ENCODE peak calls at places on chromosomes 12 and 14, in eight cellular contexts. O is spleen, U is HCT116, W is breast epithelium, B is vagina, G is prostate gland, M is upper lobe of left lung, P is suprapubic skin. Z is an unnamed sample.

GRCh38 chr12:128652136-128652751 is 171.5 kb downstream of the SLC15A4 start:
- DNase-seq in G (no peak), W (no peak), O (no peak), M (peak), P (no peak), B (no peak), U (no peak), Z (no peak)

GRCh38 chr12:67472551-67472950 is 176.0 kb upstream of the DYRK2 start:
- DNase-seq in P (no peak), W (no peak), M (no peak), G (no peak), O (no peak), U (no peak), B (no peak), Z (no peak)

GRCh38 chr12:43914391-43914790 is 78.5 kb downstream of the TMEM117 start:
- DNase-seq in U (no peak), B (no peak), M (no peak), P (no peak), O (no peak), W (no peak), G (no peak), Z (no peak)

GRCh38 chr14:63178912-63179311 is 25.3 kb upstream of the RHOJ start:
- DNase-seq in W (no peak), O (no peak), M (no peak), P (no peak), B (no peak), G (peak), U (no peak), Z (no peak)

GRCh38 chr14:72738181-72738611 is 155.7 kb downstream of the DPF3 start:
- DNase-seq in M (no peak), O (no peak), P (no peak), B (peak), U (no peak), G (no peak), W (no peak), Z (no peak)

GRCh38 chr14:102500190-102500661 is 9.3 kb downstream of the ANKRD9 start:
- DNase-seq in P (no peak), B (no peak), W (no peak), G (peak), U (no peak), O (no peak), M (no peak), Z (peak)

GRCh38 chr12:42372154-42372791 is 46.3 kb downstream of the PPHLN1 start:
- DNase-seq in P (no peak), O (no peak), U (peak), B (no peak), M (no peak), G (no peak), W (no peak), Z (no peak)

GRCh38 chr12:125143491-125143890 is 78.3 kb downstream of the AACS start:
- DNase-seq in P (no peak), U (no peak), W (no peak), O (no peak), G (peak), M (no peak), B (no peak), Z (peak)

GRCh38 chr12:122687091-122687490 is 16.1 kb downstream of the HCAR2 start:
- DNase-seq in O (no peak), B (no peak), U (no peak), M (no peak), G (peak), P (no peak), W (peak), Z (peak)

GRCh38 chr12:98373982-98374381 is 141.4 kb upstream of the TMPO start:
- DNase-seq in O (no peak), M (no peak), U (no peak), B (no peak), G (no peak), P (no peak), W (no peak), Z (no peak)

GRCh38 chr12:109463776-109464175 is 13.3 kb downstream of the KCTD10 start:
- DNase-seq in P (no peak), M (no peak), W (no peak), B (no peak), O (no peak), G (no peak), U (no peak), Z (no peak)

GRCh38 chr12:59834659-59835474 is 239.0 kb downstream of the SLC16A7 start:
- DNase-seq in M (no peak), O (no peak), U (peak), B (no peak), G (no peak), P (no peak), W (no peak), Z (no peak)

GRCh38 chr12:105721051-105721825 is 390.7 kb downstream of the C12orf75 start:
- DNase-seq in U (no peak), O (no peak), M (no peak), G (no peak), P (no peak), W (no peak), B (no peak), Z (no peak)

GRCh38 chr12:60174476-60174875 is 578.6 kb downstream of the SLC16A7 start:
- DNase-seq in W (no peak), B (no peak), G (no peak), M (no peak), O (no peak), U (no peak), P (no peak), Z (no peak)

GRCh38 chr14:90091393-90091792 is 29.6 kb downstream of the KCNK13 start:
- DNase-seq in P (no peak), W (no peak), G (no peak), U (no peak), B (peak), O (no peak), M (no peak), Z (no peak)

GRCh38 chr12:100668939-100669536 is 95.6 kb downstream of the GAS2L3 start:
- DNase-seq in U (peak), O (peak), M (no peak), W (peak), P (no peak), B (no peak), G (peak), Z (peak)

GRCh38 chr14:104147346-104148125 is 9.1 kb downstream of the KIF26A start:
- DNase-seq in W (no peak), M (peak), U (no peak), B (no peak), G (no peak), P (no peak), O (peak), Z (no peak)

GRCh38 chr12:32906407-32907165 is 10.0 kb upstream of the PKP2 start:
- DNase-seq in O (no peak), M (no peak), U (no peak), G (no peak), W (no peak), B (no peak), P (no peak), Z (peak)

GRCh38 chr14:51604078-51604477 is 47.6 kb upstream of the FRMD6 start:
- DNase-seq in U (no peak), B (no peak), M (no peak), P (no peak), G (no peak), W (no peak), O (no peak), Z (no peak)

GRCh38 chr12:132583736-132584135 is 26.6 kb downstream of the LRCOL1 start:
- DNase-seq in G (no peak), B (no peak), O (no peak), W (no peak), U (no peak), P (no peak), M (no peak), Z (no peak)

GRCh38 chr12:81727387-81727786 is 31.8 kb downstream of the PPFIA2 start:
- DNase-seq in G (no peak), M (no peak), B (no peak), P (no peak), U (no peak), O (no peak), W (no peak), Z (no peak)

GRCh38 chr14:52338282-52338681 is 24.2 kb downstream of the PTGER2 start:
- DNase-seq in U (no peak), B (no peak), G (no peak), P (no peak), O (no peak), M (no peak), W (no peak), Z (no peak)

GRCh38 chr14:98931911-98932310 is 340.1 kb downstream of the BCL11B start:
- DNase-seq in M (no peak), G (no peak), B (no peak), W (no peak), P (peak), O (peak), U (no peak), Z (peak)

GRCh38 chr14:88198441-88198840 is 124.6 kb downstream of the KCNK10 start:
- DNase-seq in W (no peak), M (no peak), B (no peak), P (no peak), G (no peak), O (no peak), U (no peak), Z (no peak)

GRCh38 chr14:55794655-55795583 is 214.9 kb downstream of the KTN1 start:
- DNase-seq in M (no peak), G (no peak), P (no peak), B (no peak), U (no peak), O (no peak), W (no peak), Z (no peak)

GRCh38 chr12:98741229-98741614 is 96.1 kb downstream of the APAF1 start:
- DNase-seq in B (no peak), U (no peak), W (no peak), M (no peak), O (no peak), P (no peak), G (no peak), Z (no peak)

GRCh38 chr12:57771271-57771872 is 533 bp downstream of the METTL1 start:
- DNase-seq in P (peak), W (peak), O (peak), B (no peak), M (no peak), U (peak), G (peak), Z (peak)

GRCh38 chr12:124500232-124501079 is 67.0 kb downstream of the NCOR2 start:
- DNase-seq in M (peak), B (no peak), O (peak), U (no peak), P (no peak), G (no peak), W (no peak), Z (no peak)

GRCh38 chr12:94553130-94553519 is 93.5 kb upstream of the CEP83 start:
- DNase-seq in G (no peak), O (no peak), W (no peak), P (no peak), M (no peak), B (no peak), U (peak), Z (no peak)

GRCh38 chr12:57780284-57780897 is 2.2 kb upstream of the TSFM start:
- DNase-seq in G (no peak), B (no peak), W (no peak), M (no peak), O (no peak), U (no peak), P (peak), Z (no peak)

GRCh38 chr14:76918176-76918750 is 92.1 kb downstream of the LRRC74A start:
- DNase-seq in O (peak), B (no peak), P (peak), G (peak), W (no peak), M (no peak), U (no peak), Z (peak)
- TF ChIP-seq POLR2AphosphoS5 in O (no peak), B (no peak), P (no peak), G (no peak), W (no peak), M (no peak), U (no peak), Z (no peak)

DNA sequence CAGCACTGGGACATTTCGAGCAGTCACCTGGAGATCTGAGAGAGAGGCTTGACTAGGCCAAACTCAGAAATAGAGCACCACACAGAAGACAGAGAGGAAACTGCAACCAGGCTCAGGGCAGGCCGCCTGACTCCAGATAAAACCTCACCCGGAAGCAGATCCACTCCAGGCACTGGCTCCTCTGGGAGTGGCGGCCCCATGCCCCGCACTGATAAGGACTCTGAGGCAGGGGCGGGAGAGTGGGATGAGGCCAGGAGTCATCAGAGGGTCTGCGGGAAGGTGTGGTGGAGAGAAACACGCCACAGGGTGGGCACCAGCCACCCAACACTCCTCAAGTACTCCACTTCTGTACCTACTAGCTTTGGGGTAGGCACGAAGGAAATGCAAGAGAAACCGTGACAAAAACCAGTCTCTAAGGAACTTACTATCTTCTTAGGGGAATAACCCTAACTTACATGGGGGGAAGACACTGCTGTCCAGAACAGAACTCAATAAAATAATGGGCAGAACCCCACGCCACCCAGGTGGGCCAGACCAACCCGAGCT is 71.3 kb downstream of the CHGA start:
- DNase-seq in P (no peak), O (no peak), W (no peak), G (no peak), U (no peak), B (no peak), M (no peak), Z (no peak)
- TF ChIP-seq POLR2AphosphoS5 in P (no peak), O (no peak), W (no peak), G (no peak), U (no peak), B (no peak), M (no peak), Z (no peak)

GRCh38 chr14:76922092-76922491 is 95.9 kb downstream of the LRRC74A start:
- DNase-seq in G (no peak), M (no peak), P (no peak), O (no peak), B (no peak), U (no peak), W (no peak), Z (no peak)

GRCh38 chr14:76922599-76922998 is 96.4 kb downstream of the LRRC74A start:
- DNase-seq in U (no peak), B (no peak), P (no peak), O (no peak), M (no peak), G (no peak), W (no peak), Z (no peak)

GRCh38 chr14:76926521-76927251 is 100.5 kb downstream of the LRRC74A start:
- DNase-seq in B (no peak), P (no peak), G (no peak), M (no peak), O (no peak), W (no peak), U (no peak), Z (no peak)

GRCh38 chr14:76923422-76924362 is 97.5 kb downstream of the LRRC74A start:
- DNase-seq in M (no peak), W (no peak), O (no peak), P (no peak), G (no peak), U (no peak), B (no peak), Z (no peak)

DNA sequence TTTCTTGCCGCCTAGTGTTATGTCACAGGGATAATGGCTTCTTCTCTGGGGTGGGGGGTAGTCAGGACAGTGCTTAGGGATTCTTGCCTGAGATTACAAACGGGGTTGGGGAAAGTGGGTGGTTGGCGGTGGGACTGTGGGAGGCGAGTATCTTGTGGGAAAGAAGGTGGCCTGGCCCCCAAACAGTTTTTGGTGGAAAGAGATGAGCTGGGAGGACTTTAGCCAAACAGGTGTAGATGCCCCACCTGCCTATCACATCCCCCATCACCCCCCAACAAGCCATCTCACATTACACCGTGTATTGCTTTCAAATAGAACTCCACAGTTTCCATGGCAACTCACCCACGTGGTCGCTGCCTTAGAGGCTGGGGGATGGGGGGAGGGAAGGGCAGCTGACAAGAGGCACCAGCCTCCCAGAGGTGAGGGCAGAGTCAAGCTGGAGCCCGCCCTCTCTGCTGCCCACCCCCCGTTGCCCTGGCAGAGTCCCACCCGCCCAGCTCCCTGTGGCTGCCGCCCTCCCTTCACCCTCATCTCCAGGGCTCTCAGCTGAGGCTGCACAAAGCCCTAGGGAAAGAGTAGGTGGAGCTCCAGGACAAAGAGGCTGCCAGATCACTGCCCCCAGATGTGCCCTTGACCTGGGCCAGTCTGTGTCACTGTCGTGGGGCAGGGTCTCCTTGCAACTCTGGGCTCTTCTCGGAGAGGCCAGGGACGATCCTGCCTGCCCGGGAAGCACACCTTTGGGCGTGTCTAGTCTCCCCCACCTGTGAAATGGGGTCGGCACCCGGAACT is 98.3 kb downstream of the LRRC74A start:
- DNase-seq in G (no peak), U (no peak), W (no peak), B (no peak), P (no peak), O (no peak), M (no peak), Z (no peak)
- TF ChIP-seq POLR2AphosphoS5 in G (no peak), U (no peak), W (no peak), B (no peak), P (no peak), O (no peak), M (no peak), Z (no peak)

DNA sequence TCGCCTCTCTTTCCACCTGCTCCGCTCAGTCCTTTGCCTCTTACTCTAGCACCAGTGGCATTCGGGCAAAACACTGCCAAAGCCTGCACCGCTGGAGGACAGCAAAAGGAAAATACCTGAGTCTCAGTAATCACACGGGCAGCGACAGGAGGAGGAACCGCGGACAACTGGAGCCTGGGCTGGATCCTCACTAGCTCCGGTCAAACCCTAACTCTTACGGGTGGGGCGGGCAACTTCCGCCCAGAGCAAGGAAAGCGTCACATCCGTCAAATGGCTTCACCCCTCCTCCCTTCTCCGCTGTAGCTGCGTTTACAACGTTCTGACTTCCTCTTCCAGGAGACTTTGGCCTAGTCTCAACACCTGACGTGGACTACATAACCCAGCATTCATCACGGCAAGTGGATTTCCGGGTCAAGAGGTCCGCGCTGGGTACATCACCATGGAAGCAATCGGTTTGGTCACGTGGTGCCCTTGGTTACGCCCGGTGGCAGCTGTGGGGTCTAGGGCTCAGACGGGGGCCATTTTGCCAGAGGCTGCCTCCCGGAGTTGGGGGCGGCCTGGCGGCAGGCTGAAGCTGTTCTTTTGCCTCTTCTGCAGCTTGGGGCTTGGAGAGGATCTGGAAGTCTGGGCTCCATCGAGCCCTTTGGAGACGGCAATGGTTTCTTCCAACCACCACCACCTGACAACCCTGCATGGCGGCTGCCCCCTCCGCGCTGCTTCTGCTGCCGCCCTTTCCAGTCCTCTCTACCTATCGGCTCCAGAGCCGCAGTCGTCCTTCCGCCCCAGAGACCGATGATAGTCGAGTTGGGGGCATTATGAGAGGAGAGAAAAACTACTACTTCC is at the start of the genes KLHL28 and TOGARAM1:
- DNase-seq in W (peak), O (peak), G (peak), M (peak), B (peak), U (peak), P (peak), Z (peak)
- TF ChIP-seq POLR2AphosphoS5 in W (peak), O (peak), G (peak), M (peak), B (peak), U (peak), P (no peak), Z (peak)

GRCh38 chr14:100137173-100137572 is 22.3 kb downstream of the DEGS2 start:
- DNase-seq in M (no peak), O (no peak), G (no peak), U (no peak), B (no peak), W (no peak), P (no peak), Z (no peak)

GRCh38 chr14:100135784-100136183 is 23.7 kb downstream of the DEGS2 start:
- DNase-seq in O (no peak), P (no peak), B (no peak), G (no peak), W (no peak), U (no peak), M (no peak), Z (no peak)

GRCh38 chr14:100140452-100141132 is 18.9 kb downstream of the DEGS2 start:
- DNase-seq in P (no peak), M (peak), U (no peak), G (no peak), O (no peak), W (no peak), B (no peak), Z (no peak)

GRCh38 chr14:100138955-100139354 is 20.5 kb downstream of the DEGS2 start:
- DNase-seq in G (no peak), P (no peak), M (peak), W (no peak), U (no peak), B (no peak), O (no peak), Z (no peak)

GRCh38 chr14:100138082-100138787 is 21.2 kb downstream of the DEGS2 start:
- DNase-seq in M (no peak), U (no peak), P (no peak), W (no peak), B (no peak), O (no peak), G (no peak), Z (peak)
- TF ChIP-seq POLR2AphosphoS5 in M (no peak), U (no peak), P (no peak), W (no peak), B (no peak), O (peak), G (no peak), Z (no peak)

DNA sequence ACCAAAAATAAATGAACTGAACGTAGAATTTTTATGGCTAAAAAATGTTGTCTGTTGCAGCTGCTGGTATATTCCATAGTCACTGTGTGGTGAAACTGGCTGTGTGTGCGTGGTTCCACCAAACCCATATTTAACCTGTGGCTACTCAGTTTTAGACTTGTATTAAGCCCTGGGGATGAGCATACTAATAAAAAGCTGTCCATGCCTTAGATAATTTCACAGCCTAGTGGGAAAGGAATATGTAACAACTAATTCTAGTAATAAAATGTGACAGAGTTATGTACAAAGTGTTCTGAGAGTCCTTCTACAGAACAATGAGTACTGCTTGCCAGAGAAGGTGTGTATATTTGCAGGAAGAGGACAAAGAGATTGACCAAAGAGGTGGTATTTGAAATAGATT is 125.5 kb downstream of the TMTC3 start:
- DNase-seq in M (no peak), G (no peak), B (no peak), W (no peak), P (no peak), U (no peak), O (no peak), Z (no peak)
- TF ChIP-seq POLR2AphosphoS5 in M (no peak), G (peak), B (no peak), W (no peak), P (no peak), U (no peak), O (no peak), Z (no peak)

Z was measured in transverse colon.